ENCODE peak calls at places on chromosomes 2 and 18, in six cellular contexts. J, S, G, O, N and V are unnamed samples.

GRCh38 chr2:167293172-167293781 is 405.0 kb downstream of the XIRP2 start:
- DNase-seq in J (peak), S (no peak), G (no peak), O (no peak), N (no peak), V (no peak)

GRCh38 chr2:128279786-128280701 is 38.6 kb downstream of the HS6ST1 start:
- DNase-seq in G (no peak), S (no peak), J (no peak), N (peak), O (no peak), V (no peak)

GRCh38 chr2:40558772-40559171 is 106.9 kb upstream of the SLC8A1 start:
- DNase-seq in N (no peak), O (no peak), S (no peak), J (no peak), G (no peak), V (no peak)

GRCh38 chr18:46542545-46542944 is 114.5 kb downstream of the LOXHD1 start:
- DNase-seq in S (no peak), J (no peak), N (no peak), G (no peak), O (no peak), V (no peak)

GRCh38 chr2:217573565-217573964 is 429.2 kb downstream of the TNS1 start:
- DNase-seq in G (peak), S (peak), O (peak), J (peak), N (no peak), V (no peak)

GRCh38 chr18:79647307-79647706 is 32.3 kb upstream of the CTDP1 start:
- DNase-seq in N (no peak), J (no peak), G (no peak), S (no peak), O (no peak), V (no peak)

GRCh38 chr2:113277474-113278072 is 1.1 kb downstream of the PAX8 start:
- DNase-seq in O (no peak), S (no peak), G (no peak), J (no peak), N (no peak), V (no peak)

GRCh38 chr18:47931707-47932103 is 1.2 kb upstream of the SMAD2 start:
- DNase-seq in O (no peak), G (no peak), S (no peak), N (no peak), J (peak), V (no peak)

GRCh38 chr2:17573085-17573805 is 32.7 kb downstream of the VSNL1 start:
- DNase-seq in O (no peak), N (no peak), G (no peak), S (no peak), J (peak), V (no peak)

GRCh38 chr2:96885432-96886137 is 15.7 kb upstream of the SEMA4C start:
- DNase-seq in J (no peak), G (no peak), N (no peak), S (no peak), O (no peak), V (no peak)

GRCh38 chr2:191366199-191366598 is 121.0 kb downstream of the MYO1B start:
- DNase-seq in S (peak), J (peak), N (no peak), O (peak), G (peak), V (no peak)

GRCh38 chr2:12717988-12718661 is 1.4 kb downstream of the TRIB2 start:
- DNase-seq in N (no peak), G (no peak), J (peak), O (no peak), S (no peak), V (peak)

GRCh38 chr2:70670202-70670601 is 97.8 kb downstream of the ADD2 start:
- DNase-seq in O (no peak), J (no peak), S (no peak), G (no peak), N (no peak), V (no peak)

GRCh38 chr18:45197526-45197970 is 417.7 kb upstream of the SLC14A2 start:
- DNase-seq in N (no peak), S (peak), O (peak), G (peak), J (no peak), V (peak)

GRCh38 chr2:168758970-168759820 is 43.2 kb upstream of the NOSTRIN start:
- DNase-seq in N (no peak), G (peak), J (peak), O (peak), S (peak), V (peak)

GRCh38 chr2:134379293-134379692 is 125.4 kb downstream of the MGAT5 start:
- DNase-seq in S (peak), G (no peak), O (no peak), N (no peak), J (peak), V (no peak)

GRCh38 chr2:225337183-225337582 is 62.3 kb upstream of the NYAP2 start:
- DNase-seq in N (no peak), J (peak), O (peak), S (peak), G (peak), V (no peak)

GRCh38 chr2:207630491-207630890 is 5.3 kb upstream of the METTL21A start:
- DNase-seq in S (no peak), G (no peak), N (no peak), J (no peak), O (no peak), V (no peak)

GRCh38 chr2:16604236-16604635 is 61.4 kb downstream of the CYRIA start:
- DNase-seq in J (no peak), O (no peak), G (no peak), N (no peak), S (no peak), V (no peak)

GRCh38 chr2:176585791-176586190 is 316.5 kb downstream of the MTX2 start:
- DNase-seq in G (no peak), S (no peak), N (no peak), O (no peak), J (no peak), V (no peak)

DNA sequence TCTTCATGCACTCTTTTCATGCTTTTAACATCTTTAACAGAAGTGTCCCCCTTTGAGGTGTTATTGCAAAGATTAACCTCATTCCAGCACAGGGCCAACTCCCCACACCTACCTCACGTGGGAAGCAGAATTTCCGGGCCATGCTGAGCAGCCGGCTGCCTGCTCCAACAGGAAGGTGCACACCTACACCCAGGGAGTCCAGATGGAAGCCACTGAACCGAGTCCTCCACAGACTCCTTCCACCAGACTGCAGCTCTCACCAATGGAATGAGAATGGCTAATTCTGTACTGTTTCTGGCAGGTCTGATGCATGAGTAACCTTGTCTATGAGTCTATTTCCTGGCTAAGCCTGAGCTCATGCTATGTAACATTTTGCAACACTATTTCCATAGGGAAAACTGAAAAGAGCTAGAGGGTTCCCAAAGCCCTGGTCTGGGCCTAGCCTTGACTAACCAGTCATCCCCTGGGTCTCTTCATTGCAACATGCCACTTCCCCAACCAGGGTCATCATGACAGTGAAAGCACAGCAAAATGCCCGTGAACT is 11.0 kb downstream of the ERFE start:
- DNase-seq in S (peak), J (peak), G (peak), N (no peak), O (peak), V (peak)
- H3K4me3 ChIP-seq in S (peak), J (peak), G (peak), N (no peak), O (peak), V (no peak)

DNA sequence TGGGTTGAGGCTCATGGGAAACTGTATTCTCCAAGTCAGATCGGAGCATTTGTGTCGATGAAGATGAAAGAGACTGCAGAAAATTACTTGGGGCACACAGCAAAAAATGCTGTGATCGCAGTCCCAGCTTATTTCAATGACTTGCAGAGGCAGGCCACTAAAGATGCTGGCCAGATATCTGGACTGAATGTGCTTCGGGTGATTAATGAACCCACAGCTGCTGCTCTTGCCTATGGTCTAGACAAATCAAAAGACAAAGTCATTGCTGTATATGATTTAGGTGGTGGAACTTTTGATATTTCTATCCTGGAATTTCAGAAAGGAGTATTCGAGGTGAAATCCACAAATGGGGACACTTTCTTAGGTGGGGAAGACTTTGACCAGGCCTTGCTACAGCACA is 336.6 kb downstream of the PAX3 start:
- DNase-seq in O (no peak), G (no peak), N (no peak), S (no peak), J (no peak), V (no peak)
- H3K4me3 ChIP-seq in O (no peak), G (no peak), N (no peak), S (no peak), J (no peak), V (no peak)

DNA sequence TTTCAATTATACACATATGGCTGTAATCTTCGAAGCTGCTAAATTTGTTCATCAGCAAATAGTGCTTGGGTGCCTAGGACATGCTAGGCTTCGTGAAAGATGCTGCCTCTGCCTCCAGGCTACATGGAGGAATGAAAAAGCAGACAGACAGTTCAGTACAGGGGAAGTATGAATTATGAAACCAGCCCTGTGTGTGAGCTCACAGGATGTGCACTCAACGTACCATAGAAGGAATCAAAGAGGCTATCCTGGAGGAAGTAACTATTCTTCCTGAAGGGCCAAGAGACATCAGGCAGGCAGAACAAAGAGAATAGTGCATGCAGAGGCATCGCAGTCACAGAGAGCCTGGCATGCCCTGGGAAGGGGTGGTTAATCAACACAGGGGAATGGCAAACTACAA is 61.4 kb downstream of the DYM start:
- DNase-seq in S (no peak), G (no peak), N (no peak), O (no peak), J (no peak), V (no peak)
- H3K4me3 ChIP-seq in S (no peak), G (no peak), N (no peak), O (no peak), J (no peak), V (no peak)

GRCh38 chr2:170822292-170822884 is 5.7 kb downstream of the GAD1 start:
- DNase-seq in G (no peak), J (no peak), O (no peak), S (no peak), N (no peak), V (no peak)
- H3K4me3 ChIP-seq in G (no peak), J (no peak), O (no peak), S (no peak), N (peak), V (no peak)